ENCODE peak calls at places on chromosomes 7 and 10, in six cellular contexts. W, Q, M, D, O and B are unnamed samples.

GRCh38 chr7:74032191-74032490 is 4.2 kb downstream of the ELN start:
- DNase-seq in W (peak; percentile 87), Q (no peak), M (peak; percentile 68), D (peak; percentile 63), O (no peak), B (peak; percentile 67)

GRCh38 chr7:50197547-50197946 is 104.5 kb upstream of the ZPBP start:
- DNase-seq in W (no peak), Q (peak; percentile 84), M (no peak), D (no peak), O (no peak), B (no peak)

GRCh38 chr10:70932415-70933196 is 44.2 kb upstream of the PCBD1 start:
- DNase-seq in W (no peak), Q (no peak), M (no peak), D (no peak), O (no peak), B (no peak)

GRCh38 chr10:45241865-45242518 is 73.4 kb downstream of the OR13A1 start:
- DNase-seq in W (no peak), Q (no peak), M (no peak), D (no peak), O (no peak), B (no peak)

GRCh38 chr10:11472158-11472753 is 139.2 kb downstream of the USP6NL start:
- DNase-seq in W (no peak), Q (peak; percentile 72), M (peak; percentile 63), D (peak; percentile 59), O (peak; percentile 54), B (peak; percentile 4)

GRCh38 chr7:77457779-77458178 is 41.6 kb upstream of the GSAP start:
- DNase-seq in W (no peak), Q (no peak), M (no peak), D (no peak), O (no peak), B (no peak)

GRCh38 chr7:29249383-29249750 is 54.8 kb downstream of the CHN2 start:
- DNase-seq in W (no peak), Q (no peak), M (no peak), D (no peak), O (no peak), B (no peak)

GRCh38 chr10:124339951-124340760 is 78.6 kb downstream of the OAT start:
- DNase-seq in W (peak; percentile 86), Q (no peak), M (peak; percentile 98), D (peak; percentile 25), O (no peak), B (peak; percentile 78)

GRCh38 chr10:129096340-129096984 is 370.6 kb upstream of the MGMT start:
- DNase-seq in W (no peak), Q (no peak), M (peak; percentile 100), D (peak; percentile 5), O (peak; percentile 11), B (peak; percentile 97)

GRCh38 chr10:541041-541440 is 148.4 kb downstream of the DIP2C start:
- DNase-seq in W (no peak), Q (no peak), M (no peak), D (peak; percentile 18), O (no peak), B (no peak)

GRCh38 chr7:9776900-9777299 is 1196.8 kb upstream of the PHF14 start:
- DNase-seq in W (no peak), Q (no peak), M (no peak), D (no peak), O (no peak), B (no peak)

GRCh38 chr7:22660732-22661131 is 66.3 kb upstream of the IL6 start:
- DNase-seq in W (no peak), Q (peak; percentile 57), M (no peak), D (no peak), O (no peak), B (no peak)

GRCh38 chr7:78636727-78637126 is 816.7 kb downstream of the MAGI2 start:
- DNase-seq in W (no peak), Q (no peak), M (no peak), D (no peak), O (no peak), B (no peak)

GRCh38 chr7:128398016-128398840 is 11.6 kb downstream of the IMPDH1 start:
- DNase-seq in W (peak; percentile 86), Q (peak; percentile 92), M (peak; percentile 46), D (peak; percentile 63), O (peak; percentile 50), B (no peak)

GRCh38 chr7:115475774-115476407 is 554.0 kb downstream of the MDFIC start:
- DNase-seq in W (no peak), Q (peak; percentile 3), M (no peak), D (no peak), O (no peak), B (no peak)

GRCh38 chr10:113665806-113666354 is 2.0 kb upstream of the NRAP start:
- DNase-seq in W (no peak), Q (peak; percentile 22), M (peak; percentile 66), D (no peak), O (no peak), B (peak; percentile 62)

GRCh38 chr10:113665352-113665751 is 1.5 kb upstream of the NRAP start:
- DNase-seq in W (no peak), Q (no peak), M (no peak), D (no peak), O (no peak), B (no peak)

GRCh38 chr10:113663908-113664307 is at the start of gene NRAP:
- DNase-seq in W (no peak), Q (no peak), M (no peak), D (no peak), O (no peak), B (no peak)

GRCh38 chr10:113663142-113663541 is 699 bp downstream of the NRAP start:
- DNase-seq in W (no peak), Q (no peak), M (no peak), D (no peak), O (no peak), B (no peak)

DNA sequence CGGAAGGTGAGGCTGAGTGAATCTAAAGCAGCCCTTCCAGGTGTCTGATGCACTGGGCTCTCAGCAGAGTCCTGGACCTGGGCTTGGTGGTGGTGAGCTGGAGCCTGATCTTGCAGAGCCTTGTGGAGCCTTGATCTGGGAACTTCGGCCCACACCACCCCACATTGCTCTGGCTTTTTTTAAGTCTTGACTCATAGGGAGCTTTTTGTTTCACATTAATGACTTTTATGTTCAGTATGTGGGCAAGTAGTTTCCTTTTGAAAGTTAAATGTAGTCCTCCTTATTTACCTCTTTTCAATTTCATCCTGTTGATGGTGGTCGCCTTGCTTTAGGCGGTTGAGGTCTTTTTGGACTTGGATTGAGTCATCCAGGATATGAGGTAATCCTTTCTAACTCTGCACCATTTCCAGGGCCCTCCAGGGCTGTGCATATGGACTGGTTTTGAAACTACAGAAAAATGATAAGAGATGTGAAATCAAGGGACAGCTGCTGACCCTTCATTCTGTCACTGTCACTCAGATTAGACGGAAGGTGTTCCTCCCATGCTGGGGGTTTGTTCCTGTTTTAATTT is 2.9 kb upstream of the NRAP start:
- DNase-seq in W (no peak), Q (no peak), M (no peak), D (no peak), O (no peak), B (no peak)
- H3K4me3 ChIP-seq in W (no peak overlapping the region), Q (no peak overlapping the region), M (no peak overlapping the region), D (no peak overlapping the region), O (no peak overlapping the region), B (no peak overlapping the region)

DNA sequence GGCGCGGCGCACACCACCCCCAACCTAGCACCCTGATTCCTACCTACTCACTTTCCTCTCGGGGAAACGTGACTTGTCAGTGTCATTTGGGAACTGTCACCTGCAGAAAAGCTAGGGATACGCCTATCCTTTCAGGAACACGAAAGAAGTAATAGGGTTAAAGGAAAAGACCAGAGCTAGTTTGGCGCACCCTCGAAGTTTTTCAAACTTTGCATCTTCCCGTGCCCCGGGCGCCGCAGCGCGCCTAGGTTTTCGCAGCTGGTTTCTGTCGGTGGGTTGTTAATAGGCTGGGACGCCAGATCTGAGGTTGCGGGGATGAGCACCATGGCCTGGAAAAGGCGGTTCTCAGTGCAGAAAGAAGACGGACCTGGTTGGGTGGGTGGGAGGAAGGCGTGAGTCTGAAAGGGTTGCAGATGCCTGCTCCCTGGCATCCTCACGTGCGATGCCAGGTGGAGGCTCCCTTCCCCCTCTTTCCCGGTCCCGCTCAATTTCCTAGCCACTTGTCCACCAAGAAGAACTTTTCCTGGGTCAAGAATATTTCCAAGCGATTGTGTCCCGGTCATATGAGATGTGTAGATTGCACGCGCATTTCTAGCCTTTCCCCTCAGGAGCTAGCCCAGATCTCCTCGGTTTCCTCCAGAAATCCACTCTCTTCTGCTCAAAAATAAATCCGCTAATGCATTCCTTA is 618 bp upstream of the MEOX2 start:
- DNase-seq in W (peak; percentile 74), Q (peak; percentile 16), M (peak; percentile 28), D (no peak), O (no peak), B (no peak)
- H3K4me3 ChIP-seq in W (peak overlapping the region; percentile 41), Q (peak overlapping the region; percentile 29), M (peak overlapping the region; percentile 57), D (peak overlapping the region; percentile 49), O (peak overlapping the region; percentile 45), B (peak overlapping the region; percentile 64)

DNA sequence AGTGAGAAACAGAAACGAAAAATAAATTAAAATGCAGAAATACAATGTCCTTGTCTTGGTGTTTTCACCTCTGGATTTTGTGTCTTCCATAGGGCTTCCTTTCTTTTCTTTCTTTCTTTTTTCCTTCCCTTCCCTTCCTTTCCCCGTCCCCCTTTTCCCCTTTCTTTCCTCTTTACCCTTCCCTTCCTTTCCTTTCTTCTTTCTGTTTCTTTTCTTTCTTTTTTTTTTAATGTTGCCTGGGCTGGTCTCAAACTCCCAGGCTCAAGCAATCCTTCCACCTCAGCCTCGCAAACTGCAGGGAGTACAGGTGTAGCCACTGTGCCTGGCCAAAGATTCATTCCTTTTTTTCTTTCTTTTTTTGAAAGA is 8.8 kb downstream of the ZNF853 start:
- DNase-seq in W (no peak), Q (no peak), M (no peak), D (no peak), O (no peak), B (no peak)
- H3K4me3 ChIP-seq in W (no peak overlapping the region), Q (no peak overlapping the region), M (no peak overlapping the region), D (no peak overlapping the region), O (no peak overlapping the region), B (no peak overlapping the region)

GRCh38 chr7:130935564-130936157 is 201.7 kb upstream of the KLF14 start:
- DNase-seq in W (no peak), Q (no peak), M (no peak), D (no peak), O (no peak), B (no peak)

GRCh38 chr7:130937016-130937415 is 203.0 kb upstream of the KLF14 start:
- DNase-seq in W (no peak), Q (no peak), M (no peak), D (no peak), O (no peak), B (no peak)

GRCh38 chr7:130938661-130939060 is 204.7 kb upstream of the KLF14 start:
- DNase-seq in W (no peak), Q (no peak), M (peak; percentile 51), D (no peak), O (no peak), B (no peak)

GRCh38 chr7:130937830-130938229 is 203.8 kb upstream of the KLF14 start:
- DNase-seq in W (no peak), Q (no peak), M (no peak), D (no peak), O (no peak), B (no peak)

DNA sequence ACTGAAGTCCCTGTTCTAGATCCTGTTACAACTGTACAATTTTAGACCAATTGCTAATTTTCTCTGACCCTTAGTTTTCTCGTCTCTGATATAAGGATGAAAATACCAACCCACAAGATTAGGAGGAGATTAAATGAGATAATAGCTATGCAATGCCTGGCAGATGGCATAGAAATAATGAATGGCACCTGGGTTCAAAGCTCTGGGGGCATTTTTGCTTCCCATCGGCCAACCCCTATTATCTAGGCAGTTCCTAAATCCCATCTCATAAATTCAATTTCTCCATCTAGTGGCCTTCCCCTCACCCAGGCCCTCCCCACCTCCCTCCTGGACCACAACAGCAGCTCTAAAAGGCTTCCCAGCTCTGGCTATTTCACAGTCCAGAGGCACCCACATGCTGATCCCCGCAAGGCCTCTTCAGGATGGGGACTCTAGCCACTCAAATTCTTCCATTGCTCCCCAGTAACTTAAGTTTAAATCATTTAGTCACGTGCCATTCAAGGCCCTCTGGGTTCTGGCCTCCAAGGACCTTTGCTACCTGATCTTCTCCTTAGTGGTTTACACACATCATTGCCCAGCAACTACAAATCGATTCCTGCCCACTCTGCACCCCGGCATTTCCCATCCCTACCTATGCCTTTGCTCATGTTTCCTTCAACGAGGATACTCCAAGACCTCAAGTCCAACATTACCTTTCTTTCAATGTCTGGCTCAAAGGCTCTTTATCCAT is 202.4 kb upstream of the KLF14 start:
- DNase-seq in W (no peak), Q (no peak), M (no peak), D (no peak), O (no peak), B (no peak)
- H3K4me3 ChIP-seq in W (no peak overlapping the region), Q (no peak overlapping the region), M (no peak overlapping the region), D (no peak overlapping the region), O (no peak overlapping the region), B (no peak overlapping the region)